ENCODE peak calls at places on chromosomes 2 and 18, in six cellular contexts. One of them, this sample, is unnamed.

GRCh38 chr2:29017716-29018275 is 36.7 kb downstream of the TOGARAM2 start:
- DNase-seq in H9: no peak
- DNase-seq in neuronal stem cell: no peak
- DNase-seq in IMR-90: no peak
- DNase-seq in trophoblast cell: no peak
- DNase-seq in mesenchymal stem cell: no peak
- DNase-seq in this sample: no peak

GRCh38 chr2:240623531-240624010 is 1.7 kb upstream of the GPR35 start:
- DNase-seq in trophoblast cell: no peak
- DNase-seq in H9: no peak
- DNase-seq in mesenchymal stem cell: no peak
- DNase-seq in neuronal stem cell: no peak
- DNase-seq in IMR-90: no peak
- DNase-seq in this sample: no peak

GRCh38 chr2:66080136-66080535 is 354.8 kb upstream of the MEIS1 start:
- DNase-seq in H9: no peak
- DNase-seq in neuronal stem cell: no peak
- DNase-seq in mesenchymal stem cell: no peak
- DNase-seq in trophoblast cell: no peak
- DNase-seq in IMR-90: no peak
- DNase-seq in this sample: no peak

GRCh38 chr2:137857871-137858270 is 106.4 kb upstream of the HNMT start:
- DNase-seq in mesenchymal stem cell: no peak
- DNase-seq in IMR-90: no peak
- DNase-seq in trophoblast cell: peak; percentile 72
- DNase-seq in H9: peak; percentile 39
- DNase-seq in neuronal stem cell: no peak
- DNase-seq in this sample: peak; percentile 90

GRCh38 chr18:73948497-73948896 is 199.1 kb downstream of the FBXO15 start:
- DNase-seq in trophoblast cell: no peak
- DNase-seq in IMR-90: peak; percentile 80
- DNase-seq in H9: no peak
- DNase-seq in neuronal stem cell: no peak
- DNase-seq in mesenchymal stem cell: peak; percentile 86
- DNase-seq in this sample: peak; percentile 72

GRCh38 chr2:43241558-43241957 is 15.2 kb upstream of the ZFP36L2 start:
- DNase-seq in trophoblast cell: no peak
- DNase-seq in mesenchymal stem cell: no peak
- DNase-seq in neuronal stem cell: no peak
- DNase-seq in H9: no peak
- DNase-seq in IMR-90: no peak
- DNase-seq in this sample: no peak

GRCh38 chr2:8839189-8839965 is 2.0 kb upstream of the KIDINS220 start:
- DNase-seq in IMR-90: no peak
- DNase-seq in neuronal stem cell: no peak
- DNase-seq in trophoblast cell: no peak
- DNase-seq in H9: no peak
- DNase-seq in mesenchymal stem cell: no peak
- DNase-seq in this sample: no peak

GRCh38 chr2:141911485-141912066 is 219.2 kb downstream of the LRP1B start:
- DNase-seq in neuronal stem cell: peak; percentile 17
- DNase-seq in H9: peak; percentile 63
- DNase-seq in mesenchymal stem cell: peak; percentile 30
- DNase-seq in trophoblast cell: no peak
- DNase-seq in IMR-90: peak; percentile 8
- DNase-seq in this sample: peak; percentile 67

GRCh38 chr2:237669628-237670351 is 42.4 kb downstream of the LRRFIP1 start:
- DNase-seq in mesenchymal stem cell: peak; percentile 95
- DNase-seq in IMR-90: peak; percentile 100
- DNase-seq in trophoblast cell: no peak
- DNase-seq in neuronal stem cell: no peak
- DNase-seq in H9: no peak
- DNase-seq in this sample: no peak

GRCh38 chr2:190561091-190561490 is 26.6 kb upstream of the NEMP2 start:
- DNase-seq in IMR-90: no peak
- DNase-seq in trophoblast cell: no peak
- DNase-seq in neuronal stem cell: no peak
- DNase-seq in H9: no peak
- DNase-seq in mesenchymal stem cell: no peak
- DNase-seq in this sample: peak; percentile 23

GRCh38 chr2:23925702-23926288 is 1.1 kb downstream of the ATAD2B start:
- DNase-seq in mesenchymal stem cell: peak; percentile 78
- DNase-seq in H9: no peak
- DNase-seq in IMR-90: peak; percentile 68
- DNase-seq in neuronal stem cell: peak; percentile 37
- DNase-seq in trophoblast cell: peak; percentile 37
- DNase-seq in this sample: peak; percentile 73

GRCh38 chr2:28095622-28096021 is 205.1 kb downstream of the BABAM2 start:
- DNase-seq in mesenchymal stem cell: no peak
- DNase-seq in IMR-90: no peak
- DNase-seq in neuronal stem cell: no peak
- DNase-seq in trophoblast cell: no peak
- DNase-seq in H9: no peak
- DNase-seq in this sample: no peak

GRCh38 chr18:72376256-72376655 is 167.9 kb downstream of the CBLN2 start:
- DNase-seq in H9: no peak
- DNase-seq in mesenchymal stem cell: no peak
- DNase-seq in neuronal stem cell: no peak
- DNase-seq in trophoblast cell: no peak
- DNase-seq in IMR-90: no peak
- DNase-seq in this sample: no peak

GRCh38 chr2:97910403-97911209 is 85.1 kb downstream of the TMEM131 start:
- DNase-seq in neuronal stem cell: no peak
- DNase-seq in trophoblast cell: no peak
- DNase-seq in mesenchymal stem cell: peak; percentile 7
- DNase-seq in IMR-90: no peak
- DNase-seq in H9: no peak
- DNase-seq in this sample: no peak

GRCh38 chr2:240989451-240990265 is 8.8 kb upstream of the SNED1 start:
- DNase-seq in neuronal stem cell: no peak
- DNase-seq in IMR-90: peak; percentile 16
- DNase-seq in mesenchymal stem cell: peak; percentile 44
- DNase-seq in trophoblast cell: no peak
- DNase-seq in H9: no peak
- DNase-seq in this sample: peak; percentile 60

GRCh38 chr18:22559414-22560282 is 141.9 kb upstream of the CTAGE1 start:
- DNase-seq in trophoblast cell: peak; percentile 51
- DNase-seq in H9: peak; percentile 48
- DNase-seq in IMR-90: peak; percentile 59
- DNase-seq in mesenchymal stem cell: peak; percentile 90
- DNase-seq in neuronal stem cell: peak; percentile 48
- DNase-seq in this sample: peak; percentile 75

GRCh38 chr2:37780097-37780676 is 108.7 kb upstream of the CDC42EP3 start:
- DNase-seq in IMR-90: peak; percentile 68
- DNase-seq in H9: no peak
- DNase-seq in trophoblast cell: no peak
- DNase-seq in neuronal stem cell: no peak
- DNase-seq in mesenchymal stem cell: peak; percentile 57
- DNase-seq in this sample: no peak

GRCh38 chr18:2657043-2657512 is 1.6 kb downstream of the SMCHD1 start:
- DNase-seq in trophoblast cell: no peak
- DNase-seq in mesenchymal stem cell: no peak
- DNase-seq in H9: no peak
- DNase-seq in IMR-90: no peak
- DNase-seq in neuronal stem cell: no peak
- DNase-seq in this sample: no peak

GRCh38 chr18:79916128-79916494 is 35.3 kb downstream of the SLC66A2 start:
- DNase-seq in mesenchymal stem cell: no peak
- DNase-seq in neuronal stem cell: no peak
- DNase-seq in H9: no peak
- DNase-seq in IMR-90: no peak
- DNase-seq in trophoblast cell: no peak
- DNase-seq in this sample: no peak

GRCh38 chr2:200199576-200200263 is 106.8 kb upstream of the SPATS2L start:
- DNase-seq in IMR-90: no peak
- DNase-seq in mesenchymal stem cell: no peak
- DNase-seq in trophoblast cell: no peak
- DNase-seq in neuronal stem cell: no peak
- DNase-seq in H9: peak; percentile 50
- DNase-seq in this sample: peak; percentile 78
- H3K4ac ChIP-seq in IMR-90: no peak overlapping the region
- H3K4ac ChIP-seq in mesenchymal stem cell: no peak overlapping the region
- H3K4ac ChIP-seq in trophoblast cell: no peak overlapping the region
- H3K4ac ChIP-seq in neuronal stem cell: no peak overlapping the region
- H3K4ac ChIP-seq in H9: peak overlapping the region; percentile 43
- H3K4ac ChIP-seq in this sample: peak overlapping the region; percentile 91

GRCh38 chr18:8462651-8463185 is 146.5 kb upstream of the RAB12 start:
- DNase-seq in IMR-90: no peak
- DNase-seq in mesenchymal stem cell: no peak
- DNase-seq in neuronal stem cell: no peak
- DNase-seq in trophoblast cell: no peak
- DNase-seq in H9: no peak
- DNase-seq in this sample: no peak

GRCh38 chr18:8460748-8461147 is 148.5 kb upstream of the RAB12 start:
- DNase-seq in trophoblast cell: no peak
- DNase-seq in H9: no peak
- DNase-seq in neuronal stem cell: no peak
- DNase-seq in mesenchymal stem cell: no peak
- DNase-seq in IMR-90: no peak
- DNase-seq in this sample: no peak

GRCh38 chr18:8455661-8456614 is 153.3 kb upstream of the RAB12 start:
- DNase-seq in IMR-90: no peak
- DNase-seq in neuronal stem cell: no peak
- DNase-seq in H9: no peak
- DNase-seq in trophoblast cell: no peak
- DNase-seq in mesenchymal stem cell: no peak
- DNase-seq in this sample: no peak

GRCh38 chr18:8458546-8459215 is 150.6 kb upstream of the RAB12 start:
- DNase-seq in H9: no peak
- DNase-seq in trophoblast cell: no peak
- DNase-seq in neuronal stem cell: no peak
- DNase-seq in mesenchymal stem cell: no peak
- DNase-seq in IMR-90: no peak
- DNase-seq in this sample: no peak

DNA sequence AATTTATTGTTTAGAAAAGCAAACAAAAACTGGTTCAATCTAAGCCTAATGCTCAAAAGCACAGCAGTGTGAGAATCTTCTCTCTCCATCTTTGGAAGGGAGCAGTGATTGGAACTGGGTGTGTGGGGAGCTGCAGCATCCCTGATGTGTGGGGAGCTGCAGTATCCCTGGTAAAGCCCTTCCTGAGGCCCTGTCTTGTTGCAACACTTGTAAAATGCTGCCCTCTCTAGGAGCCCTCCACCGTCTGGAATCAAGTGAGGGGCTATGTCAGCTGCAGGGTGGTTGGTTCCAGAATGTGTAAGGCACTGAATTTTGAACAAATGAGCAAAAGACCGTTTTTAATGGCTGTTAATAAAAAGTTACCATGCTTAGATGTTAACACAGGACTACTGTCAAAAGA is 147.7 kb upstream of the RAB12 start:
- DNase-seq in IMR-90: peak; percentile 7
- DNase-seq in H9: no peak
- DNase-seq in trophoblast cell: no peak
- DNase-seq in neuronal stem cell: no peak
- DNase-seq in mesenchymal stem cell: no peak
- DNase-seq in this sample: no peak
- H2AK5ac ChIP-seq in IMR-90: no peak overlapping the region
- H2AK5ac ChIP-seq in H9: no peak overlapping the region
- H2AK5ac ChIP-seq in trophoblast cell: no peak overlapping the region
- H2AK5ac ChIP-seq in neuronal stem cell: no peak overlapping the region
- H2AK5ac ChIP-seq in mesenchymal stem cell: no peak overlapping the region
- H2AK5ac ChIP-seq in this sample: no peak overlapping the region

GRCh38 chr2:233133239-233133638 is 73.1 kb downstream of the INPP5D start:
- DNase-seq in IMR-90: no peak
- DNase-seq in trophoblast cell: no peak
- DNase-seq in mesenchymal stem cell: no peak
- DNase-seq in neuronal stem cell: no peak
- DNase-seq in H9: no peak
- DNase-seq in this sample: no peak
- H3K4ac ChIP-seq in IMR-90: no peak overlapping the region
- H3K4ac ChIP-seq in trophoblast cell: no peak overlapping the region
- H3K4ac ChIP-seq in mesenchymal stem cell: no peak overlapping the region
- H3K4ac ChIP-seq in neuronal stem cell: no peak overlapping the region
- H3K4ac ChIP-seq in H9: no peak overlapping the region
- H3K4ac ChIP-seq in this sample: no peak overlapping the region

DNA sequence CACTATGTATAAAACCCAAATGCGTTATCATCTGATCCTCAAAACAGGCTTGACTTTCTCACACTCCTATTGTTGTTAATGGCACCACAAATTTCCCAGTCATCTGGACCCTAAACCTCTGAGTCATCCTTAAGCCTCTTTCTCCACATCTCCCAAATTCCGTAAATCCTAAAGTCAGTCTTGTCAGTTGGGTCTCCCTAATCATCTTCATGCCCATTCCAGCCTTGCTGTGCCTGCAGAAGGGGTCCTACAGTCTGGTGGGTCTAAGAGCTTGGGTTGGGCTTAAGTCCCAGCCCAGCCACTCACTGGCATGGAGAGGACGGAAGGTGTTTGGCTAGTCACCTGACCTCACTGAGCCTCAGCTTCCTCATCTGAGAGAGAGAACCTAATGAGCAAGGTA is 265.1 kb upstream of the SIX3 start:
- DNase-seq in H9: no peak
- DNase-seq in mesenchymal stem cell: no peak
- DNase-seq in IMR-90: no peak
- DNase-seq in neuronal stem cell: no peak
- DNase-seq in trophoblast cell: no peak
- DNase-seq in this sample: peak; percentile 67
- H2AK5ac ChIP-seq in H9: no peak overlapping the region
- H2AK5ac ChIP-seq in mesenchymal stem cell: no peak overlapping the region
- H2AK5ac ChIP-seq in IMR-90: no peak overlapping the region
- H2AK5ac ChIP-seq in neuronal stem cell: no peak overlapping the region
- H2AK5ac ChIP-seq in trophoblast cell: no peak overlapping the region
- H2AK5ac ChIP-seq in this sample: no peak overlapping the region

DNA sequence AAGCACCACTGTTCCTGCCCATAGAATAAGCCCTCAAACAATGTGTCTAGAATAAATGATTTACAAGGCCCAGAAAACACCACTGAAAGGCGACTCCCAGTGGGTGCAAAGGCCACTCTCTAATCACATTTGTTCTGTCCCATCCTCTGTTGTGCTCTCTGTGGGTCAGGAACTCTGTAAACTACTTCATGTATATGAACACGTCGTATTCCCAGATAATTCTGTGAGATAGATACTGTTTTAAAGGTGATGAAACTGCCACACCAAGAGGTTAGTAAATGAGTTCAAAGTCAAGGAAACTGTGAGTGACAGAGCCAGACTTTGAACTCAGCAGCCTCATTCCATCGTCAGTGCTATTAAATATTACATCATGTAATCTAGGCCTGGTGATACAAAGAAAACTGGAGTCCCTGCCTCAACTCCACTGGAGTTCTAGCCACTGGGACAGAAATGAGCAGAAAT is 269.7 kb upstream of the DCC start:
- DNase-seq in neuronal stem cell: no peak
- DNase-seq in H9: no peak
- DNase-seq in trophoblast cell: no peak
- DNase-seq in mesenchymal stem cell: no peak
- DNase-seq in IMR-90: no peak
- DNase-seq in this sample: no peak
- H3K4ac ChIP-seq in neuronal stem cell: no peak overlapping the region
- H3K4ac ChIP-seq in H9: no peak overlapping the region
- H3K4ac ChIP-seq in trophoblast cell: no peak overlapping the region
- H3K4ac ChIP-seq in mesenchymal stem cell: no peak overlapping the region
- H3K4ac ChIP-seq in IMR-90: no peak overlapping the region
- H3K4ac ChIP-seq in this sample: no peak overlapping the region